ENCODE peak calls at places on chromosomes 11 and 22, in six cellular contexts. X is neuronal stem cell, Q is H1, B is IMR-90, W is mesenchymal stem cell, N is H9. S is an unnamed sample.

GRCh38 chr22:17847360-17848078 is 73.2 kb upstream of the BID start:
- DNase-seq in X (no peak), Q (no peak), B (no peak), W (no peak), N (no peak), S (peak)

GRCh38 chr22:33018232-33018864 is 39.8 kb downstream of the SYN3 start:
- DNase-seq in X (peak), Q (peak), B (peak), W (peak), N (peak), S (peak)

GRCh38 chr11:57251491-57252104 is 14.5 kb upstream of the APLNR start:
- DNase-seq in X (no peak), Q (no peak), B (peak), W (no peak), N (no peak), S (no peak)

GRCh38 chr11:117815262-117815803 is 9.2 kb downstream of the FXYD2 start:
- DNase-seq in X (no peak), Q (no peak), B (no peak), W (no peak), N (no peak), S (peak)

GRCh38 chr11:1453611-1454386 is 32.8 kb downstream of the MOB2 start:
- DNase-seq in X (no peak), Q (peak), B (no peak), W (no peak), N (peak), S (peak)

GRCh38 chr11:71235719-71236118 is 16.7 kb downstream of the SHANK2 start:
- DNase-seq in X (no peak), Q (no peak), B (no peak), W (no peak), N (peak), S (no peak)

GRCh38 chr11:119014209-119014924 is 3.8 kb downstream of the RPS25 start:
- DNase-seq in X (no peak), Q (no peak), B (no peak), W (no peak), N (no peak), S (no peak)

GRCh38 chr11:17610402-17610894 is 63.4 kb downstream of the OTOG start:
- DNase-seq in X (no peak), Q (no peak), B (no peak), W (no peak), N (no peak), S (no peak)

GRCh38 chr11:86212212-86212611 is 32.3 kb upstream of the EED start:
- DNase-seq in X (no peak), Q (no peak), B (peak), W (no peak), N (no peak), S (no peak)

GRCh38 chr11:70319694-70320093 is 49.2 kb downstream of the PPFIA1 start:
- DNase-seq in X (no peak), Q (no peak), B (no peak), W (no peak), N (no peak), S (no peak)

GRCh38 chr22:39748877-39749276 is 144.7 kb downstream of the ENTHD1 start:
- DNase-seq in X (no peak), Q (no peak), B (peak), W (peak), N (no peak), S (peak)

GRCh38 chr11:106327134-106327533 is 249.7 kb downstream of the AASDHPPT start:
- DNase-seq in X (no peak), Q (peak), B (no peak), W (no peak), N (peak), S (no peak)

GRCh38 chr11:119403021-119403420 is 20.0 kb downstream of the THY1 start:
- DNase-seq in X (no peak), Q (no peak), B (peak), W (no peak), N (no peak), S (peak)

GRCh38 chr22:28064941-28065340 is 145.9 kb upstream of the PITPNB start:
- DNase-seq in X (no peak), Q (no peak), B (peak), W (no peak), N (no peak), S (no peak)

GRCh38 chr22:23035557-23036277 is 34.6 kb upstream of the GNAZ start:
- DNase-seq in X (no peak), Q (no peak), B (no peak), W (no peak), N (no peak), S (no peak)

GRCh38 chr11:128297111-128297651 is 290.2 kb downstream of the ETS1 start:
- DNase-seq in X (no peak), Q (no peak), B (peak), W (peak), N (no peak), S (no peak)

GRCh38 chr11:128772814-128773213 is 78.9 kb downstream of the FLI1 start:
- DNase-seq in X (no peak), Q (no peak), B (no peak), W (no peak), N (no peak), S (no peak)

GRCh38 chr22:39487826-39488520 is 14.1 kb upstream of the MIEF1 start:
- DNase-seq in X (no peak), Q (no peak), B (no peak), W (no peak), N (no peak), S (no peak)

GRCh38 chr11:115527534-115528125 is 23.4 kb upstream of the CADM1 start:
- DNase-seq in X (peak), Q (no peak), B (no peak), W (no peak), N (peak), S (peak)

GRCh38 chr22:44449061-44449682 is 48.9 kb downstream of the RTL6 start:
- DNase-seq in X (no peak), Q (no peak), B (peak), W (peak), N (no peak), S (peak)

GRCh38 chr11:107397357-107397756 is 60.3 kb downstream of the CWF19L2 start:
- DNase-seq in X (no peak), Q (no peak), B (no peak), W (no peak), N (peak), S (no peak)
- H2BK5ac ChIP-seq in X (no peak), Q (peak), B (no peak), W (no peak), N (no peak), S (no peak)

GRCh38 chr11:36361901-36362391 is 65.9 kb downstream of the PRR5L start:
- DNase-seq in X (no peak), Q (peak), B (peak), W (peak), N (peak), S (peak)
- H2AFZ ChIP-seq in X (peak), Q (no peak), B (peak), W (no peak), N (no peak), S (peak)

GRCh38 chr22:49449811-49450386 is 377.8 kb downstream of the BRD1 start:
- DNase-seq in X (no peak), Q (no peak), B (no peak), W (no peak), N (peak), S (no peak)
- H3K18ac ChIP-seq in X (peak), Q (no peak), B (no peak), W (no peak), N (no peak), S (no peak)

DNA sequence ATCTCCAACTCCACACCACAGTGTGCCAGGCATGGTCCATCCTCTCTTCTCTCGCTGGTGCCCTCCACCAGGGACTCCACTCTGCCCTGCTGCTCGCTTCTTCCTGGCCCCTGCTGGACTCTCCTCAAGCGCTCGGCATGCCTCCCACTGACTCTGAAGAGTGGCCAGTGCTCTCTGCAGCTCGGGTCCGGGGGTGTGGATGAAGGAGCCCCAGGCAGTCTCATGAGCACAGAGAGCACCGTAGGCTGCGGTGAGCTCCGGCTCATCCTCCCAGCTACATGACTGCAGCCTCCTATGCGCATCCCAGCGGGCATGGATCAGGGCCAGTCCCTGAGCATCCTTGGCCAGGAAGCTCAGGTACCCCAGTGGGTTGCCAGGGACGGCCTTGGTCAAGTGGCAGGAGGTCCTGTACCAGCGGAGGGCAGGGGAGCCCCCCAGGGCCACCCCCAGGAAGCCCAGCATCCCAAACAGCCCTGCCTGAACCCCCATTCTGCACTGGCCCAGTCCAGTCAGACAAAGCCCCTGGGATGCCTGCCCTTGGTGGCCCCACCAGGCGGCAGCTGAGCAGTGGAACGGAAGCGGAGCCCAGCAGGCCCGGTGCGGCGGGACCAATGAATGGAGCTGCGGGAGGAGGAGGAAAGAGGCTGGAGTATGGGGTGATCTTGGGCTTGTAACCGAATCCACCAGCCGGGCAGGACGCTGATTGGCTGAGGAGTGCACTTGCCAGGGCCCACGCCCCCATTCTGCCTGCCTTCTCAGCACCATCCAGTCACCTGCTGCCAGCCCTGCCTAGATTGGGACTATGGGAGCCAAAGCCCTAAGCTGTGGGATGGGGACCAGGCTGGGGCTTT is at the start of gene PLA2G3:
- DNase-seq in X (peak), Q (peak), B (peak), W (peak), N (peak), S (no peak)
- H2BK5ac ChIP-seq in X (peak), Q (peak), B (no peak), W (no peak), N (no peak), S (no peak)

GRCh38 chr11:100581318-100581717 is 105.8 kb upstream of the ARHGAP42 start:
- DNase-seq in X (no peak), Q (no peak), B (no peak), W (peak), N (no peak), S (no peak)

GRCh38 chr11:100574894-100575769 is 112.0 kb upstream of the ARHGAP42 start:
- DNase-seq in X (no peak), Q (no peak), B (peak), W (peak), N (no peak), S (peak)

GRCh38 chr11:100573911-100574513 is 113.1 kb upstream of the ARHGAP42 start:
- DNase-seq in X (no peak), Q (no peak), B (no peak), W (no peak), N (no peak), S (peak)

GRCh38 chr11:100578966-100579365 is 108.1 kb upstream of the ARHGAP42 start:
- DNase-seq in X (no peak), Q (no peak), B (peak), W (peak), N (peak), S (peak)

GRCh38 chr11:100576044-100577021 is 110.8 kb upstream of the ARHGAP42 start:
- DNase-seq in X (peak), Q (no peak), B (peak), W (peak), N (no peak), S (peak)
- H2AFZ ChIP-seq in X (no peak), Q (no peak), B (no peak), W (no peak), N (no peak), S (no peak)

GRCh38 chr11:64809781-64810241 is 540 bp downstream of the MEN1 start:
- DNase-seq in X (no peak), Q (peak), B (no peak), W (peak), N (peak), S (peak)
- H3K18ac ChIP-seq in X (peak), Q (no peak), B (no peak), W (peak), N (no peak), S (peak)

GRCh38 chr11:72932132-72932570 is 117.9 kb downstream of the ATG16L2 start:
- DNase-seq in X (no peak), Q (no peak), B (peak), W (no peak), N (no peak), S (no peak)

GRCh38 chr11:72935705-72936104 is 121.5 kb downstream of the ATG16L2 start:
- DNase-seq in X (no peak), Q (no peak), B (no peak), W (no peak), N (no peak), S (no peak)

GRCh38 chr11:72939031-72939430 is 124.8 kb downstream of the ATG16L2 start:
- DNase-seq in X (no peak), Q (no peak), B (no peak), W (no peak), N (no peak), S (no peak)

GRCh38 chr11:72940417-72940816 is 126.2 kb downstream of the ATG16L2 start:
- DNase-seq in X (no peak), Q (no peak), B (no peak), W (no peak), N (no peak), S (no peak)

DNA sequence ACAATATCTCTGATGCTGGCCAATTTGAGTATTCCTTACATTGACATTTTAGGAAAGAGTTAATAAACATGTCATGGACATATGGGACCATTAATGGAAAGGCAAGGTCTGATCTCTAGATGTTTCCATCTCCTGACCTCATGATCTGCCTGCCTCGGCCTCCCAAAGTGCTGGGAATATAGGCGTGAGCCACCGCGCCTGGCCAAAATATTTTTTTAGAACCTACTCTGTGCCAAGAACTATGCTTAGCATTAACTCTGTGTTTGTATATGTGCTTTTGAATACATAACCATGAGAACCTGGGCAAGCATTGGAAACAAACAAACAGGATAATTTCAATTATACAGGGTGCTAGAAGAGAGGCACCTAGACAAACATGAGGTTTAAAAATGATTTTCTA is 123.2 kb downstream of the ATG16L2 start:
- DNase-seq in X (no peak), Q (no peak), B (no peak), W (no peak), N (no peak), S (no peak)
- H2BK5ac ChIP-seq in X (no peak), Q (no peak), B (no peak), W (no peak), N (no peak), S (no peak)

DNA sequence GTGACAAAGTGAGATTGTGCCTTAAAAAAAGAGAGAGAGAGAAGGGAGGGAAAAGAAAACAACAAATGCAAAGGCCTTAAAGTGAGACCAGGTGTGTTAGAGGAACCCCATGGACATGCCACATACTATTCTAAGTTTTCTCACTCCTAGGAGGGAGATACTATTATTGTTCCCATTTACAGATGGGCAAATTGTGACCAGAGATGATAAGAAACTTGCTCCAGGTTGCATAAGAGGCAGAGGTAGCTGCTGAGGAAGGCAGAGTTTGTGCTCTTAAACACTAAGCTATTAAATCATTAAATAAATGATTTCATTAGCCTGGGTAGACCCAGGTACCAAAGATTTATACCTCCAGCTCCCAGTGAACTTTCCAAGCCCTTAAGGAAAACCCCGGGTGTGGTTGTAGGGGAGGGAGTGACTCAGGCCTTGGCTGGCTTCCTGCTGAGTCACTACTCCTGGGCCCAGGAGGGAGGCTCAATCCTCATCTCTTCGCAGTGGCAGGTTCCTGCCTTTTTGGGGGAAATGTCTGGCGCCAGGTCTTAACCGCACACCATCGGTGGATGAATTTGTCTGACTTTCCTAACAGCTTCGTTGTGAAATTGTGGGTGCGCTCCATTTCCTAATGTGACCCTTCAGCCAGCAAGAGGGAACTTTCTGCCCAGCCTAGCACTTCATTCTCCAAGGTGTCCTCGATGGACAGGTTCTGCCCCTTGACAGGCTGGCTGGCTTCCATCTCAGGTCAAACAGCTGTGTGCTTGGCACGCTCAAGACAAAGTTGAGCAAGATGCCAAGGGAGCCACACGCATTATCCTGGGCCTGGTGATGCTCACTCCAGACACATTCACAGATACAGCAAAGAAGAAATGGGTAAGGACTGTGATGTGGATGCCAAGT is 33.4 kb upstream of the PTPRJ start:
- DNase-seq in X (no peak), Q (no peak), B (peak), W (peak), N (peak), S (peak)
- H2AFZ ChIP-seq in X (no peak), Q (no peak), B (peak), W (no peak), N (no peak), S (no peak)

GRCh38 chr22:42662114-42663021 is 13.2 kb upstream of the CYB5R3 start:
- DNase-seq in X (peak), Q (peak), B (peak), W (peak), N (peak), S (peak)
- H3K18ac ChIP-seq in X (peak), Q (no peak), B (peak), W (peak), N (peak), S (peak)

GRCh38 chr22:36180928-36181327 is 20.4 kb upstream of the APOL3 start:
- DNase-seq in X (no peak), Q (no peak), B (no peak), W (no peak), N (no peak), S (no peak)
- H2BK5ac ChIP-seq in X (no peak), Q (no peak), B (no peak), W (no peak), N (no peak), S (no peak)

S was measured in trophoblast cell.